ENCODE peak calls at places on chromosomes 11 and 22, in four cellular contexts. H, T, X and B are unnamed samples.

GRCh38 chr11:77269484-77270123 is 31.9 kb downstream of the GDPD4 start:
- ATAC-seq in T (no peak), H (no peak), X (no peak), B (no peak)

GRCh38 chr11:133937468-133937867 is 19.3 kb downstream of the IGSF9B start:
- ATAC-seq in H (no peak), X (no peak), T (no peak), B (no peak)

GRCh38 chr11:128783513-128783912 is 83.6 kb downstream of the KCNJ1 start:
- ATAC-seq in X (no peak), H (no peak), T (no peak), B (no peak)

GRCh38 chr22:42595434-42595833 is 19.2 kb downstream of the POLDIP3 start:
- ATAC-seq in T (no peak), H (no peak), X (no peak), B (no peak)

GRCh38 chr11:100727410-100727809 is 40.3 kb downstream of the ARHGAP42 start:
- ATAC-seq in H (peak; percentile 30), X (no peak), T (no peak), B (no peak)

GRCh38 chr22:40055143-40055926 is 60.6 kb downstream of the FAM83F start:
- ATAC-seq in T (peak; percentile 64), X (no peak), H (peak; percentile 56), B (no peak)

GRCh38 chr11:36719708-36720107 is 121.7 kb upstream of the RAG2 start:
- ATAC-seq in X (peak; percentile 38), H (no peak), T (no peak), B (no peak)

GRCh38 chr22:39868741-39869140 is 24.8 kb downstream of the ENTHD1 start:
- ATAC-seq in T (no peak), H (no peak), X (no peak), B (no peak)

GRCh38 chr11:13288375-13289029 is 10.9 kb downstream of the BMAL1 start:
- ATAC-seq in H (peak; percentile 71), T (no peak), X (no peak), B (no peak)

GRCh38 chr11:93524173-93524536 is 19.0 kb downstream of the SMCO4 start:
- ATAC-seq in T (no peak), H (peak; percentile 43), X (peak; percentile 31), B (no peak)

GRCh38 chr11:44979536-44980399 is 29.1 kb upstream of the TP53I11 start:
- ATAC-seq in X (peak; percentile 30), T (no peak), H (peak; percentile 77), B (peak; percentile 13)

GRCh38 chr11:119370486-119371046 is 10.9 kb downstream of the USP2 start:
- ATAC-seq in T (no peak), X (peak; percentile 5), H (no peak), B (no peak)

GRCh38 chr11:20161230-20161918 is 1.1 kb upstream of the DBX1 start:
- ATAC-seq in T (no peak), H (no peak), X (peak; percentile 17), B (no peak)

GRCh38 chr11:2825261-2825885 is 60.2 kb downstream of the CDKN1C start:
- ATAC-seq in T (no peak), X (peak; percentile 26), H (no peak), B (peak; percentile 89)

GRCh38 chr11:30753504-30753903 is 167.4 kb upstream of the MPPED2 start:
- ATAC-seq in H (no peak), X (no peak), T (no peak), B (no peak)

GRCh38 chr22:46469701-46470100 is 67.7 kb downstream of the CELSR1 start:
- ATAC-seq in H (no peak), X (no peak), T (no peak), B (no peak)

GRCh38 chr11:30481816-30482215 is 104.3 kb downstream of the MPPED2 start:
- ATAC-seq in T (no peak), X (no peak), H (no peak), B (no peak)

GRCh38 chr11:85723088-85723487 is 37.1 kb upstream of the CCDC89 start:
- ATAC-seq in T (no peak), H (no peak), X (no peak), B (no peak)

GRCh38 chr22:45977551-45978274 is 751 bp upstream of the WNT7B start:
- ATAC-seq in H (peak; percentile 54), T (no peak), X (peak; percentile 13), B (no peak)

GRCh38 chr11:47541070-47541469 is 11.9 kb downstream of the CELF1 start:
- ATAC-seq in X (no peak), H (no peak), T (no peak), B (no peak)

GRCh38 chr11:31820438-31820818 is 9.3 kb upstream of the PAX6 start:
- ATAC-seq in X (peak; percentile 15), H (no peak), T (no peak), B (no peak)

GRCh38 chr11:26834601-26835000 is 112.7 kb upstream of the SLC5A12 start:
- ATAC-seq in H (no peak), T (no peak), X (no peak), B (no peak)

GRCh38 chr11:131817701-131818188 is 447.3 kb downstream of the NTM start:
- ATAC-seq in T (no peak), H (no peak), X (no peak), B (no peak)

DNA sequence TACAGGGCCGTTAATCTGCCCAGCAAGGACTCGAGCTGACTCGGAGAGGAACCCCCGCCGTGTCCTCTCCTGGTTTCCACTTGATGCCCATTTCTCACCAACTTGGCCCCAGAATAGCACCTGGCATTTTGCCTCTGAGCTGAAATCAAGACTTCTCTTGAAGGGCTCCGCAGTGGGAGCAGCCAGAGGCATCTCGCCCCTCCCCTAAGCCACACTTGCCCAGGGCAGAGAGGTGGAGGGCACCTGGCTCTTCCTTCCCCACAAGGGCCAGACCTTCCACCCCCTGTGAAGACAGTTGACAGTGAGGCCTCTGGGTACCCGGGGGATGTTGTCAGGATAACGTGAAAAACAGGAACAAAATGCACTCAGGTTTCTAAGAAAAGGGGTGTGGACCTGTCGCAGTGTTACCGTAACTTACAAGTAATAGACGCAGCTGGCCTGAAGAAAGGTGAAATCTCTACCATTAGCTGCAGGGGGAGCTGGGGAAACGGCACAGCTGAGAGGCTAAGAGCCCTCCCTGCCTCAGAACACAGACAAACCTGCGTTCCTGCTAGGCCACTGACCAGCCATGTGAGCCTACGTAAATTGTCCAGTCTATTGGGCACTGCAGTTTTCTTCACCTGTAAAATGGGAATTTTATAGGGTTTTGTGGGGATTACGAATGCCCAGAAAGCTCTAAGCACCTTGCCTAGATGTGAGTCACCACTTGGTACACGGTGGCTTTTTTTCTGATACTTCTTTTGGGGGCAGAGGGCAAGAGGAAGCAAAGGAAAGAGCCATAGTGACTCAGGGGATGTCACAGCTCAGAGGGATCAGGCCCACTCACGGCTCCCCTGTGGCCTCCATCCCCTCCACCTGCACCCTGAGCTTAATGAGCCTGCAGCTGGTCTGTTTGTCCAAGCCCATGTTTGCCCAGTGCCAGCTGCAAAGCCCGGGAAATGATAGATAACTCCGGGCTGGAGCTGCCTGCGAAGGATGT is 18.6 kb upstream of the CABP7 start:
- ATAC-seq in X (peak; percentile 40), H (peak; percentile 64), T (peak; percentile 94), B (no peak)
- TF ChIP-seq POLR2AphosphoS5 in X (no peak), H (peak; percentile 13), T (no peak), B (no peak)

DNA sequence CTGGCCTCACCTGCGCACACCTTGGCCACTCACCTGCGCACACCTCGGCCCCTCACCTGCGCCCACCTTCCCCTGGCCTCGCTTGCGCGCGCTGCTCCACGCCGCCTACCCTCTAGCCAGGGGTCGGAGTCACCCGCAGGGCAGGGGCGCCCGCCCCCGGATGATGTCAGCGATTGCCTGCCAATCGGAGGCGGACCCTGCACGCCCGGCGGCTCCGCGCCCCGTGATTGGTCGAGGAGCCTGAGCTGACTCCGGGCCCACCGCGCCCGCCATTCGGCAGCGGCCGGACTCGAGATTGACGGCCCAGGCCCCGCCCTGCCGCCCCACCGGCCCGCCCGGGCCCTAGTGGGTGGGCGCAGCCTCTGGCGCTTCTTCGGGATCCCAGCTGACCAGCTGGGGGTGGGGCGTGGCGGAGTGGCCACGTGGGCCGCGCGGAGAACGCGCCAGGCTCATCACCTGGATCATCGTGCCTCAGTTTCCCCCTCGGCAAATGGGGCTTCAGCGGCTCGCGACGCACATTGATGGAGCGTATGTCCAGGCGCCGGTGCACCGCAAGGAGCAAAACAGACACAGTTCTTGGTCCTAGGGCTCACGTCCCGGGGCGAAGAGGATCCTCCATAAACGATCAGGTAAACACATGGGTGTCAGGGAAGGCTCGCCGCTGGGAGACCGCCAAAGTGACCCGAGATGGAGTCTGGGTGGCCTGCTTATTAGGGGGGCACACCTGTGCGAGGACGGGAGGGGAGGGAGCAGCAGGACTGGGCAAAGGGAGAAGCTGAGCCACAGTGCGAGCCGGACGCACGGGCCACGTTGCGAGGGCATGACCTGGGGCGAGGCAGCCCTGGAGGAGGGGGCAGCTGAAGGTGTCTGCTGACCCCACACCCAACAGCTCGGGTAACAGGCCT is at the start of gene DHCR7:
- ATAC-seq in T (peak; percentile 93), X (peak; percentile 79), H (peak; percentile 93), B (peak; percentile 92)
- TF ChIP-seq POLR2AphosphoS5 in T (peak; percentile 60), X (peak; percentile 99), H (no peak), B (peak; percentile 18)

DNA sequence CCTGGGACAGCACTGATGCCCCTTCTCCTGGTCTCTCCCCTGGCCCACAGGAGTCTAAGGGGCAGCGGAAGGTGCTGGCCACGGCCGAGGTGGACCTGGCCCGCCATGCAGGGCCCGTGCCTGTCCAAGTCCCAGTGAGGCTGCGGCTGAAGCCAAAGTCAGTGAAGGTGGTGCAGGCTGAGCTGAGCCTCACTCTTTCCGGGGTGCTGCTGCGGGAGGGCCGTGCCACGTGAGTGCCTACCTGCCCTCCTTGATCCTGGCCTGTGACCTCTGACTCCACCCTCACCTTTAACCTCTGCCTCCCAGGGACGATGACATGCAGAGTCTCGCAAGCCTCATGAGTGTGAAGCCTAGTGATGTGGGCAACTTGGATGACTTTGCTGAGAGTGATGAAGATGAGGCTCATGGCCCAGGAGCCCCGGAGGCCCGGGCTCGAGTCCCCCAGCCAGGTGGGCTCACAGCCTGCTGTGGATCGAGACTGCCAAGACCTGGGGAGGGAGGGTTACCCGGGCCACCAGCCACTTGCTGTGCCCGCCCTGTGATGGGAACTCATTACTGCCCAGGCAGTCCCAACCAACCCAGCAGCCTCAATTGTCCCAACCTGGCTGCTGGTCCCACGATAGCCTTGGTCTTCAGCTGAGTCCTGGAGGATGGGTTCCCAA is 4.3 kb downstream of the EHBP1L1 start:
- ATAC-seq in H (no peak), T (no peak), X (no peak), B (no peak)
- TF ChIP-seq POLR2AphosphoS5 in H (no peak), T (no peak), X (no peak), B (no peak)

GRCh38 chr11:117584056-117584830 is 212.8 kb downstream of the DSCAML1 start:
- ATAC-seq in H (no peak), T (no peak), X (peak; percentile 15), B (no peak)
- TF ChIP-seq POLR2AphosphoS5 in H (no peak), T (no peak), X (no peak), B (no peak)

GRCh38 chr11:64803163-64803845 is at the start of gene MAP4K2:
- ATAC-seq in X (peak; percentile 86), H (peak; percentile 92), T (peak; percentile 94), B (peak; percentile 92)
- TF ChIP-seq POLR2AphosphoS5 in X (peak; percentile 69), H (peak; percentile 68), T (no peak), B (no peak)